ENCODE peak calls at places on chromosomes 1 and 21, in eight cellular contexts. D, R, Q, H, T, Y, W and I are unnamed samples. For H3K4me1, the result is how much of the 10 kb centered on the place peaks cover.

GRCh38 chr1:218585565-218586184 is 240.5 kb downstream of the TGFB2 start:
- DNase-seq in H (no peak), Y (no peak), T (peak), Q (no peak), W (no peak), D (no peak), R (no peak), I (no peak)

GRCh38 chr1:150151291-150152181 is 1.8 kb downstream of the PLEKHO1 start:
- DNase-seq in H (peak), Y (peak), W (no peak), R (no peak), T (no peak), Q (peak), D (peak), I (no peak)

GRCh38 chr1:203453016-203453415 is 22.6 kb upstream of the PRELP start:
- DNase-seq in W (no peak), Y (no peak), R (no peak), D (peak), H (no peak), T (no peak), Q (no peak), I (no peak)

GRCh38 chr21:8997011-8997440 is 1524.4 kb upstream of the TPTE start:
- DNase-seq in Y (no peak), H (no peak), T (no peak), Q (no peak), D (no peak), W (no peak), R (no peak), I (no peak)

GRCh38 chr1:236089046-236089773 is 24.3 kb upstream of the NID1 start:
- DNase-seq in Q (no peak), H (no peak), T (no peak), Y (no peak), R (no peak), W (no peak), D (no peak), I (no peak)

GRCh38 chr1:113617438-113618141 is 141.7 kb downstream of the PHTF1 start:
- DNase-seq in W (no peak), T (no peak), D (no peak), R (no peak), Y (no peak), H (no peak), Q (no peak), I (no peak)

GRCh38 chr1:54280652-54281051 is 80.7 kb downstream of the MRPL37 start:
- DNase-seq in H (no peak), R (no peak), Q (no peak), T (no peak), Y (no peak), D (no peak), W (no peak), I (no peak)

GRCh38 chr1:119773711-119774241 is 5.1 kb upstream of the HMGCS2 start:
- DNase-seq in H (no peak), T (no peak), Q (no peak), D (no peak), W (no peak), R (no peak), Y (no peak), I (no peak)

GRCh38 chr1:245961137-245961540 is 545.9 kb downstream of the SMYD3 start:
- DNase-seq in Q (no peak), Y (no peak), R (no peak), D (no peak), T (no peak), H (no peak), W (no peak), I (no peak)

GRCh38 chr21:46122758-46123683 is 25.1 kb downstream of the COL6A2 start:
- DNase-seq in D (peak), Y (no peak), T (no peak), Q (no peak), R (peak), W (peak), H (peak), I (no peak)

GRCh38 chr1:209341689-209342420 is 241.7 kb upstream of the CAMK1G start:
- DNase-seq in Q (no peak), D (no peak), R (no peak), T (no peak), Y (no peak), H (no peak), W (no peak), I (no peak)

GRCh38 chr1:215589650-215590049 is 22.5 kb downstream of the KCTD3 start:
- DNase-seq in R (no peak), Q (no peak), D (no peak), Y (no peak), W (no peak), H (no peak), T (no peak), I (no peak)

GRCh38 chr1:36128126-36128904 is 3.3 kb upstream of the COL8A2 start:
- DNase-seq in Y (no peak), R (no peak), W (no peak), T (no peak), H (no peak), D (no peak), Q (no peak), I (no peak)

GRCh38 chr1:178725603-178726517 is 816 bp downstream of the RALGPS2 start:
- DNase-seq in D (peak), Q (peak), R (peak), W (peak), H (peak), T (peak), Y (peak), I (peak)

GRCh38 chr1:51423098-51423821 is 92.9 kb upstream of the TTC39A start:
- DNase-seq in Q (no peak), Y (no peak), D (no peak), R (no peak), H (no peak), T (no peak), W (no peak), I (no peak)

GRCh38 chr21:45155910-45156309 is 81.5 kb downstream of the ADARB1 start:
- DNase-seq in H (no peak), R (no peak), Y (peak), W (peak), D (no peak), T (no peak), Q (no peak), I (no peak)

GRCh38 chr1:44620072-44620471 is 54.2 kb downstream of the TMEM53 start:
- DNase-seq in T (no peak), H (no peak), Y (no peak), R (no peak), W (no peak), D (peak), Q (no peak), I (no peak)

GRCh38 chr1:111639602-111640198 is 20.1 kb downstream of the RAP1A start:
- DNase-seq in R (no peak), D (no peak), T (no peak), H (no peak), Q (no peak), W (no peak), Y (no peak), I (no peak)

GRCh38 chr1:169102567-169102966 is 3.9 kb upstream of the ATP1B1 start:
- DNase-seq in T (no peak), Y (no peak), R (no peak), H (no peak), D (no peak), W (peak), Q (no peak), I (peak)

GRCh38 chr1:199644912-199645311 is 382.6 kb upstream of the NR5A2 start:
- DNase-seq in Q (no peak), D (no peak), Y (no peak), H (no peak), R (no peak), W (no peak), T (no peak), I (no peak)

GRCh38 chr1:226308166-226308722 is 720 bp downstream of the LIN9 start:
- DNase-seq in Y (peak), R (no peak), D (no peak), H (no peak), T (peak), Q (no peak), W (no peak), I (no peak)

GRCh38 chr1:242546849-242547724 is 22.6 kb upstream of the PLD5 start:
- DNase-seq in D (no peak), T (no peak), Y (no peak), W (no peak), R (no peak), Q (no peak), H (no peak), I (no peak)

GRCh38 chr1:233237623-233238022 is 57.9 kb downstream of the PCNX2 start:
- DNase-seq in Q (no peak), W (no peak), T (no peak), H (no peak), Y (no peak), D (no peak), R (no peak), I (no peak)

GRCh38 chr1:237677979-237678378 is 212.7 kb downstream of the ZP4 start:
- DNase-seq in H (no peak), W (no peak), Y (no peak), T (no peak), Q (no peak), R (no peak), D (no peak), I (no peak)

GRCh38 chr1:51247022-51247421 is 10.9 kb downstream of the RNF11 start:
- DNase-seq in R (no peak), H (no peak), T (no peak), W (no peak), Q (no peak), Y (no peak), D (no peak), I (no peak)

GRCh38 chr21:31078796-31079195 is 40.5 kb upstream of the KRTAP19-8 start:
- DNase-seq in H (no peak), Q (no peak), Y (no peak), D (no peak), W (no peak), R (no peak), T (no peak), I (no peak)

GRCh38 chr1:8242498-8242897 is 75.4 kb upstream of the SLC45A1 start:
- DNase-seq in H (no peak), W (no peak), D (peak), Y (no peak), R (no peak), Q (no peak), T (no peak), I (no peak)
- H3K4me1 ChIP-seq in H (under half), W (under half), D (under half), Y (under half), R (under half), Q (under half), T (under half), I (under half)

DNA sequence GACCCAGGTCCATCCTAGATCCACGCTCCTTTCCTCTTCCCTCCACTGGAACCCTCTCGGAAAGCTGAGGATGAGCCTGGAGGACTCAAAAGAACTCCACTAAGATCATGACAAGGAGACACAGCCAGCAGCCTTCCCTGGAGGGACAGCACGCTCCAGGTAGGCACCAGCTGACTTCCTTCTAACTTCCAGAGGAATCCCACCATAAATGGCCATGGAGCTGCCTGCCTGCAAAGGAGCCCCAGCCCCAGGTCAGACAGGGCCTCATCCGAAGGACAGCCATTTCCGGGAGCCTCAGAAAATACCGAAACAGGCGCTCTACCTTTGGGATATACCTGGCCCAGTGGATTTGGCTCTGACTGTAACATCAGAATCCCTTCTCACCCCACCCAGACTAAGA is 4.1 kb downstream of the SH3BP5L start:
- DNase-seq in R (no peak), T (no peak), W (peak), D (peak), H (no peak), Q (no peak), Y (no peak), I (no peak)
- H3K4me1 ChIP-seq in R (under half), T (under half), W (under half), D (half or more), H (under half), Q (half or more), Y (half or more), I (under half)

DNA sequence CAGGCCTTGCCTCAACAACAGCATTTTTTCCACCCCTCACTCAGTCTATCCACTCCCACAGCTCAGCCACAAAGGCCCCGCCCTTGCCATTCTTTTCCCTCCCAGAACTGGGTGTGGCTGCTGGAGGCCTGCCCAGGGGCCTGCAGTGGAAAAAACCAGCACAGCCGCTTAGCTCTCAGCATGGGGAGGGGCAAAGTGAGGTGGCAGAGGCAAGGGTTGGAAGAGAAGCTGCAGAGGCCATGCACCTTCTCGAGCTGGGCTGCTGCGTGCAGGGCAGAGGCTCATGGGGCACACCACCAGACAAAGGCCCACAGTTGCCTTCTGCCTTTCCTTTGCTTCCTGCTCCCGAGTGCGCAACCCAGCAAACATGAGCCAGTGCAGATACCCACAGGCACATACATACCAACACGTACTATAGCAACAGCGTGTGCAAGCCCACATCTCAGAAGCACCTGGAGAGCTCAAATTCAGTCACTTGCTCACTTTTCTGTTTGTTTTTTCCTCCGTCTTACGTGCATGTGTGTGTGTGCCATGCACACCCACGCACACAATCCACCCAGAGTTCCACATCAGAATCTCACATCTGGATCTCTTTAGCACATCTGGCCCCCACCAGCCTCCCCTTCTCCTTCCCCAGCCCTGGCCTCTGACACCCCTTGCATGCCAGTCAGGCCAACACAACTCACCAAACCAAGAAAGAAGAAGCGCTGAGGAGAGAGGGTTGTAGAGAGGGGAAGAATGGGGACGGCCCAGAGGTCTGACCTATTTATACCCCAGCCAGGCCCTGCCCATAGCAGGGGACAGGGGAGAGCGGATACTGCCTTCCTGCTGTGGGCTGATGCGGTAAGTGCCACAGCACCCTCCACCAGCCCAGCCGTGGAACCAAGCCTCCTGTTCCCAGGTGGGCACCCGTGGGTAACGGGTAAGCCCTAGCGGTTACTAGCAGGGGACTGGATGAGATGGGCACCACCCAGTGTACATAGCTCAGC is at the start of gene S100A4:
- DNase-seq in T (peak), Y (peak), Q (peak), W (peak), R (peak), H (peak), D (peak), I (peak)
- H3K4me1 ChIP-seq in T (half or more), Y (half or more), Q (under half), W (under half), R (under half), H (under half), D (half or more), I (under half)

DNA sequence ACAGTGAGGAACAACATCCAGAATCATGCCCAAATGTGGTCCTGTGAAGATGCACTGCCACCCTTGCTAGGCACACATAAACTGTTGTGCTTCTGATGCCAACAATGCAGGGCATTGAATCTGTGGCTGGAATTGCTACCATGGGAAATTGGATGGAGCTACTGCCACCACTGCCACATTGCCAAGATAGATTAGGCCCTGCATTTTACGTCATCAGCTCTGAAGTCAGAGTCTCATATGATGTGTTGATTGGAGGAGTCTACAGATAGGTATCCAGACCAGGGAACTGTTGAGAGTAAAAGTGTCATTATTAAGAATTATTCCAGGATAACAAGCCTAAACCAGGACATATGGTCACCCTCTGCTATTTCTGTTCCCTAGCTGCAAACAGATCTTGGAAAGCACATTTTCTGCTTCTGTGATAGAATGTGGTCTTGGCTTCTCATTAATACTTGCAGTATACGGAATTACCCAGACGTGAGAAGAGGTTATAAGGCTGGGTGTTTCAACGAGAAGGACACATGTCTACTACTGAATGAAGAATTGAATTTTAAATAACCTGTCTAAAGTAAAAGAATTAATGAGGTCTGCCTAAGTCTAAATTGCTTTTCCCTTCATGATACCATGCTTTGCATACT is 106.6 kb downstream of the TNNI3K start:
- DNase-seq in D (no peak), W (no peak), Q (no peak), Y (no peak), H (no peak), T (no peak), R (no peak), I (no peak)
- H3K4me1 ChIP-seq in D (under half), W (under half), Q (under half), Y (under half), H (under half), T (under half), R (under half), I (under half)

GRCh38 chr1:27365372-27366112 is 1.2 kb downstream of the MAP3K6 start:
- DNase-seq in W (peak), R (peak), T (peak), Q (peak), D (peak), Y (peak), H (peak), I (peak)

GRCh38 chr1:27366113-27366410 is 699 bp downstream of the MAP3K6 start:
- DNase-seq in H (peak), R (peak), T (peak), Y (peak), W (peak), Q (peak), D (peak), I (peak)

GRCh38 chr1:27364696-27365371 is 1.9 kb downstream of the MAP3K6 start:
- DNase-seq in W (no peak), Y (no peak), D (no peak), Q (no peak), T (no peak), H (no peak), R (no peak), I (no peak)

GRCh38 chr1:27361553-27361952 is 5.2 kb downstream of the MAP3K6 start:
- DNase-seq in W (no peak), R (no peak), H (no peak), Q (no peak), D (no peak), Y (no peak), T (no peak), I (no peak)

GRCh38 chr1:27363766-27364695 is 2.7 kb downstream of the MAP3K6 start:
- DNase-seq in H (no peak), W (no peak), Y (no peak), T (no peak), Q (no peak), R (no peak), D (no peak), I (no peak)
- H3K4me1 ChIP-seq in H (under half), W (under half), Y (half or more), T (under half), Q (under half), R (under half), D (half or more), I (under half)

GRCh38 chr1:64956241-64956640 is 10.1 kb downstream of the JAK1 start:
- DNase-seq in W (no peak), R (no peak), D (no peak), Y (no peak), Q (no peak), H (no peak), T (no peak), I (no peak)
- H3K4me1 ChIP-seq in W (under half), R (under half), D (half or more), Y (half or more), Q (half or more), H (under half), T (half or more), I (half or more)

GRCh38 chr1:109508001-109508872 is 1.3 kb downstream of the AMIGO1 start:
- DNase-seq in W (peak), T (no peak), R (no peak), H (no peak), Q (peak), Y (no peak), D (no peak), I (no peak)

GRCh38 chr1:109508873-109509175 is 703 bp downstream of the AMIGO1 start:
- DNase-seq in H (no peak), R (no peak), Y (no peak), Q (no peak), T (no peak), D (no peak), W (no peak), I (no peak)

GRCh38 chr1:109513110-109513702 is 3.7 kb upstream of the AMIGO1 start:
- DNase-seq in Q (no peak), W (no peak), H (no peak), T (no peak), R (no peak), D (no peak), Y (no peak), I (no peak)

GRCh38 chr1:109504974-109505373 is 4.6 kb downstream of the AMIGO1 start:
- DNase-seq in T (no peak), Y (no peak), Q (no peak), H (no peak), D (no peak), R (no peak), W (no peak), I (no peak)

GRCh38 chr1:109509176-109510134 is at the start of gene AMIGO1:
- DNase-seq in T (peak), W (peak), Q (peak), D (peak), R (no peak), H (peak), Y (peak), I (peak)
- H3K4me1 ChIP-seq in T (under half), W (under half), Q (under half), D (under half), R (under half), H (under half), Y (under half), I (under half)

GRCh38 chr1:213988639-213989070 is 882 bp downstream of the PROX1 start:
- DNase-seq in H (peak), W (no peak), Y (no peak), D (no peak), R (no peak), T (no peak), Q (no peak), I (no peak)
- H3K4me1 ChIP-seq in H (under half), W (under half), Y (half or more), D (half or more), R (under half), T (under half), Q (under half), I (under half)